ENCODE peak calls at places on chromosomes 4 and X, in ten cellular contexts. One of them, this sample, is unnamed.

GRCh38 chr4:155946486-155946885 is 7.2 kb downstream of the CTSO start:
- DNase-seq in NCI-H1436: no peak
- DNase-seq in activated naive CD8-positive, alpha-beta T cell treated with anti-CD3 and anti-CD28 coated beads, Interleukin-2, amount 50 U/mL, for 24 hours: no peak
- DNase-seq in germinal center: no peak
- DNase-seq in T-helper 9 cell: no peak
- DNase-seq in MCF 10A: peak
- DNase-seq in OCI-M1: no peak
- DNase-seq in heart right ventricle: no peak
- DNase-seq in activated CD8-positive, alpha-beta T cell treated with anti-CD3 and anti-CD28 coated beads, Interleukin-2, amount 10 ng/mL, durations not matched to agents 7 days and 5 days: no peak
- DNase-seq in stimulated activated CD8-positive, alpha-beta memory T cell treated with anti-CD3 and anti-CD28 coated beads, Interleukin-15, amount 100 ng/mL, for 24 hours: no peak
- DNase-seq in this sample: no peak

GRCh38 chr4:110508827-110509446 is 33.0 kb downstream of the ENPEP start:
- DNase-seq in stimulated activated CD8-positive, alpha-beta memory T cell treated with anti-CD3 and anti-CD28 coated beads, Interleukin-15, amount 100 ng/mL, for 24 hours: no peak
- DNase-seq in T-helper 9 cell: no peak
- DNase-seq in germinal center: no peak
- DNase-seq in OCI-M1: peak
- DNase-seq in MCF 10A: peak
- DNase-seq in activated naive CD8-positive, alpha-beta T cell treated with anti-CD3 and anti-CD28 coated beads, Interleukin-2, amount 50 U/mL, for 24 hours: no peak
- DNase-seq in NCI-H1436: no peak
- DNase-seq in heart right ventricle: no peak
- DNase-seq in activated CD8-positive, alpha-beta T cell treated with anti-CD3 and anti-CD28 coated beads, Interleukin-2, amount 10 ng/mL, durations not matched to agents 7 days and 5 days: no peak
- DNase-seq in this sample: no peak

GRCh38 chr4:10750714-10751113 is 66.1 kb upstream of the CLNK start:
- DNase-seq in OCI-M1: no peak
- DNase-seq in activated naive CD8-positive, alpha-beta T cell treated with anti-CD3 and anti-CD28 coated beads, Interleukin-2, amount 50 U/mL, for 24 hours: no peak
- DNase-seq in heart right ventricle: no peak
- DNase-seq in MCF 10A: no peak
- DNase-seq in activated CD8-positive, alpha-beta T cell treated with anti-CD3 and anti-CD28 coated beads, Interleukin-2, amount 10 ng/mL, durations not matched to agents 7 days and 5 days: no peak
- DNase-seq in T-helper 9 cell: no peak
- DNase-seq in stimulated activated CD8-positive, alpha-beta memory T cell treated with anti-CD3 and anti-CD28 coated beads, Interleukin-15, amount 100 ng/mL, for 24 hours: no peak
- DNase-seq in NCI-H1436: no peak
- DNase-seq in germinal center: no peak
- DNase-seq in this sample: no peak

GRCh38 chr4:15479089-15479912 is 9.6 kb downstream of the CC2D2A start:
- DNase-seq in germinal center: peak
- DNase-seq in OCI-M1: peak
- DNase-seq in stimulated activated CD8-positive, alpha-beta memory T cell treated with anti-CD3 and anti-CD28 coated beads, Interleukin-15, amount 100 ng/mL, for 24 hours: no peak
- DNase-seq in activated naive CD8-positive, alpha-beta T cell treated with anti-CD3 and anti-CD28 coated beads, Interleukin-2, amount 50 U/mL, for 24 hours: no peak
- DNase-seq in heart right ventricle: peak
- DNase-seq in activated CD8-positive, alpha-beta T cell treated with anti-CD3 and anti-CD28 coated beads, Interleukin-2, amount 10 ng/mL, durations not matched to agents 7 days and 5 days: no peak
- DNase-seq in MCF 10A: peak
- DNase-seq in NCI-H1436: no peak
- DNase-seq in T-helper 9 cell: no peak
- DNase-seq in this sample: peak

GRCh38 chrX:103310592-103311400 is at the start of gene BEX2:
- DNase-seq in OCI-M1: peak
- DNase-seq in heart right ventricle: peak
- DNase-seq in germinal center: peak
- DNase-seq in NCI-H1436: peak
- DNase-seq in stimulated activated CD8-positive, alpha-beta memory T cell treated with anti-CD3 and anti-CD28 coated beads, Interleukin-15, amount 100 ng/mL, for 24 hours: peak
- DNase-seq in activated naive CD8-positive, alpha-beta T cell treated with anti-CD3 and anti-CD28 coated beads, Interleukin-2, amount 50 U/mL, for 24 hours: peak
- DNase-seq in MCF 10A: no peak
- DNase-seq in T-helper 9 cell: peak
- DNase-seq in activated CD8-positive, alpha-beta T cell treated with anti-CD3 and anti-CD28 coated beads, Interleukin-2, amount 10 ng/mL, durations not matched to agents 7 days and 5 days: peak
- DNase-seq in this sample: peak

GRCh38 chr4:54585321-54586000 is 72.3 kb upstream of the KIT start:
- DNase-seq in heart right ventricle: no peak
- DNase-seq in OCI-M1: peak
- DNase-seq in germinal center: no peak
- DNase-seq in NCI-H1436: no peak
- DNase-seq in activated naive CD8-positive, alpha-beta T cell treated with anti-CD3 and anti-CD28 coated beads, Interleukin-2, amount 50 U/mL, for 24 hours: no peak
- DNase-seq in stimulated activated CD8-positive, alpha-beta memory T cell treated with anti-CD3 and anti-CD28 coated beads, Interleukin-15, amount 100 ng/mL, for 24 hours: no peak
- DNase-seq in activated CD8-positive, alpha-beta T cell treated with anti-CD3 and anti-CD28 coated beads, Interleukin-2, amount 10 ng/mL, durations not matched to agents 7 days and 5 days: no peak
- DNase-seq in MCF 10A: no peak
- DNase-seq in T-helper 9 cell: no peak
- DNase-seq in this sample: no peak

GRCh38 chr4:138182838-138183426 is 59.2 kb downstream of the SLC7A11 start:
- DNase-seq in NCI-H1436: peak
- DNase-seq in heart right ventricle: peak
- DNase-seq in MCF 10A: peak
- DNase-seq in activated CD8-positive, alpha-beta T cell treated with anti-CD3 and anti-CD28 coated beads, Interleukin-2, amount 10 ng/mL, durations not matched to agents 7 days and 5 days: no peak
- DNase-seq in T-helper 9 cell: no peak
- DNase-seq in germinal center: peak
- DNase-seq in stimulated activated CD8-positive, alpha-beta memory T cell treated with anti-CD3 and anti-CD28 coated beads, Interleukin-15, amount 100 ng/mL, for 24 hours: no peak
- DNase-seq in activated naive CD8-positive, alpha-beta T cell treated with anti-CD3 and anti-CD28 coated beads, Interleukin-2, amount 50 U/mL, for 24 hours: no peak
- DNase-seq in OCI-M1: peak
- DNase-seq in this sample: no peak

GRCh38 chr4:73698217-73698616 is 42.2 kb upstream of the CXCL8 start:
- DNase-seq in OCI-M1: peak
- DNase-seq in MCF 10A: peak
- DNase-seq in heart right ventricle: no peak
- DNase-seq in germinal center: no peak
- DNase-seq in stimulated activated CD8-positive, alpha-beta memory T cell treated with anti-CD3 and anti-CD28 coated beads, Interleukin-15, amount 100 ng/mL, for 24 hours: no peak
- DNase-seq in activated naive CD8-positive, alpha-beta T cell treated with anti-CD3 and anti-CD28 coated beads, Interleukin-2, amount 50 U/mL, for 24 hours: no peak
- DNase-seq in T-helper 9 cell: no peak
- DNase-seq in NCI-H1436: no peak
- DNase-seq in activated CD8-positive, alpha-beta T cell treated with anti-CD3 and anti-CD28 coated beads, Interleukin-2, amount 10 ng/mL, durations not matched to agents 7 days and 5 days: no peak
- DNase-seq in this sample: no peak

GRCh38 chrX:38975368-38975767 is 174.1 kb downstream of the MID1IP1 start:
- DNase-seq in germinal center: no peak
- DNase-seq in NCI-H1436: no peak
- DNase-seq in activated naive CD8-positive, alpha-beta T cell treated with anti-CD3 and anti-CD28 coated beads, Interleukin-2, amount 50 U/mL, for 24 hours: no peak
- DNase-seq in T-helper 9 cell: no peak
- DNase-seq in MCF 10A: no peak
- DNase-seq in heart right ventricle: no peak
- DNase-seq in OCI-M1: peak
- DNase-seq in activated CD8-positive, alpha-beta T cell treated with anti-CD3 and anti-CD28 coated beads, Interleukin-2, amount 10 ng/mL, durations not matched to agents 7 days and 5 days: no peak
- DNase-seq in stimulated activated CD8-positive, alpha-beta memory T cell treated with anti-CD3 and anti-CD28 coated beads, Interleukin-15, amount 100 ng/mL, for 24 hours: no peak
- DNase-seq in this sample: no peak

GRCh38 chr4:110245567-110245966 is 47.2 kb upstream of the ELOVL6 start:
- DNase-seq in stimulated activated CD8-positive, alpha-beta memory T cell treated with anti-CD3 and anti-CD28 coated beads, Interleukin-15, amount 100 ng/mL, for 24 hours: no peak
- DNase-seq in T-helper 9 cell: no peak
- DNase-seq in heart right ventricle: no peak
- DNase-seq in OCI-M1: peak
- DNase-seq in NCI-H1436: no peak
- DNase-seq in germinal center: no peak
- DNase-seq in activated CD8-positive, alpha-beta T cell treated with anti-CD3 and anti-CD28 coated beads, Interleukin-2, amount 10 ng/mL, durations not matched to agents 7 days and 5 days: no peak
- DNase-seq in activated naive CD8-positive, alpha-beta T cell treated with anti-CD3 and anti-CD28 coated beads, Interleukin-2, amount 50 U/mL, for 24 hours: no peak
- DNase-seq in MCF 10A: peak
- DNase-seq in this sample: no peak

GRCh38 chr4:39179681-39180080 is 2.6 kb upstream of the WDR19 start:
- DNase-seq in MCF 10A: no peak
- DNase-seq in NCI-H1436: no peak
- DNase-seq in activated naive CD8-positive, alpha-beta T cell treated with anti-CD3 and anti-CD28 coated beads, Interleukin-2, amount 50 U/mL, for 24 hours: no peak
- DNase-seq in germinal center: no peak
- DNase-seq in activated CD8-positive, alpha-beta T cell treated with anti-CD3 and anti-CD28 coated beads, Interleukin-2, amount 10 ng/mL, durations not matched to agents 7 days and 5 days: no peak
- DNase-seq in T-helper 9 cell: no peak
- DNase-seq in heart right ventricle: no peak
- DNase-seq in OCI-M1: no peak
- DNase-seq in stimulated activated CD8-positive, alpha-beta memory T cell treated with anti-CD3 and anti-CD28 coated beads, Interleukin-15, amount 100 ng/mL, for 24 hours: no peak
- DNase-seq in this sample: no peak

GRCh38 chr4:163505374-163505773 is 10.9 kb downstream of the TMA16 start:
- DNase-seq in activated naive CD8-positive, alpha-beta T cell treated with anti-CD3 and anti-CD28 coated beads, Interleukin-2, amount 50 U/mL, for 24 hours: no peak
- DNase-seq in activated CD8-positive, alpha-beta T cell treated with anti-CD3 and anti-CD28 coated beads, Interleukin-2, amount 10 ng/mL, durations not matched to agents 7 days and 5 days: no peak
- DNase-seq in MCF 10A: no peak
- DNase-seq in stimulated activated CD8-positive, alpha-beta memory T cell treated with anti-CD3 and anti-CD28 coated beads, Interleukin-15, amount 100 ng/mL, for 24 hours: no peak
- DNase-seq in NCI-H1436: no peak
- DNase-seq in germinal center: no peak
- DNase-seq in T-helper 9 cell: no peak
- DNase-seq in OCI-M1: no peak
- DNase-seq in heart right ventricle: no peak
- DNase-seq in this sample: no peak

GRCh38 chr4:75598390-75598789 is 31.9 kb downstream of the CDKL2 start:
- DNase-seq in germinal center: no peak
- DNase-seq in NCI-H1436: no peak
- DNase-seq in activated CD8-positive, alpha-beta T cell treated with anti-CD3 and anti-CD28 coated beads, Interleukin-2, amount 10 ng/mL, durations not matched to agents 7 days and 5 days: no peak
- DNase-seq in T-helper 9 cell: no peak
- DNase-seq in OCI-M1: peak
- DNase-seq in heart right ventricle: no peak
- DNase-seq in activated naive CD8-positive, alpha-beta T cell treated with anti-CD3 and anti-CD28 coated beads, Interleukin-2, amount 50 U/mL, for 24 hours: no peak
- DNase-seq in MCF 10A: peak
- DNase-seq in stimulated activated CD8-positive, alpha-beta memory T cell treated with anti-CD3 and anti-CD28 coated beads, Interleukin-15, amount 100 ng/mL, for 24 hours: no peak
- DNase-seq in this sample: no peak

GRCh38 chr4:118817178-118817930 is 18.6 kb downstream of the SEC24D start:
- DNase-seq in OCI-M1: no peak
- DNase-seq in activated CD8-positive, alpha-beta T cell treated with anti-CD3 and anti-CD28 coated beads, Interleukin-2, amount 10 ng/mL, durations not matched to agents 7 days and 5 days: no peak
- DNase-seq in germinal center: no peak
- DNase-seq in NCI-H1436: no peak
- DNase-seq in MCF 10A: no peak
- DNase-seq in activated naive CD8-positive, alpha-beta T cell treated with anti-CD3 and anti-CD28 coated beads, Interleukin-2, amount 50 U/mL, for 24 hours: no peak
- DNase-seq in stimulated activated CD8-positive, alpha-beta memory T cell treated with anti-CD3 and anti-CD28 coated beads, Interleukin-15, amount 100 ng/mL, for 24 hours: no peak
- DNase-seq in T-helper 9 cell: no peak
- DNase-seq in heart right ventricle: no peak
- DNase-seq in this sample: no peak

GRCh38 chr4:4461850-4462249 is 74.9 kb downstream of the NSG1 start:
- DNase-seq in germinal center: no peak
- DNase-seq in stimulated activated CD8-positive, alpha-beta memory T cell treated with anti-CD3 and anti-CD28 coated beads, Interleukin-15, amount 100 ng/mL, for 24 hours: no peak
- DNase-seq in activated naive CD8-positive, alpha-beta T cell treated with anti-CD3 and anti-CD28 coated beads, Interleukin-2, amount 50 U/mL, for 24 hours: peak
- DNase-seq in heart right ventricle: no peak
- DNase-seq in activated CD8-positive, alpha-beta T cell treated with anti-CD3 and anti-CD28 coated beads, Interleukin-2, amount 10 ng/mL, durations not matched to agents 7 days and 5 days: peak
- DNase-seq in T-helper 9 cell: peak
- DNase-seq in OCI-M1: no peak
- DNase-seq in NCI-H1436: no peak
- DNase-seq in MCF 10A: no peak
- DNase-seq in this sample: no peak

GRCh38 chr4:182141046-182141445 is 102.2 kb upstream of the TENM3 start:
- DNase-seq in activated CD8-positive, alpha-beta T cell treated with anti-CD3 and anti-CD28 coated beads, Interleukin-2, amount 10 ng/mL, durations not matched to agents 7 days and 5 days: no peak
- DNase-seq in T-helper 9 cell: no peak
- DNase-seq in MCF 10A: no peak
- DNase-seq in OCI-M1: no peak
- DNase-seq in germinal center: no peak
- DNase-seq in heart right ventricle: no peak
- DNase-seq in stimulated activated CD8-positive, alpha-beta memory T cell treated with anti-CD3 and anti-CD28 coated beads, Interleukin-15, amount 100 ng/mL, for 24 hours: no peak
- DNase-seq in NCI-H1436: no peak
- DNase-seq in activated naive CD8-positive, alpha-beta T cell treated with anti-CD3 and anti-CD28 coated beads, Interleukin-2, amount 50 U/mL, for 24 hours: no peak
- DNase-seq in this sample: no peak

GRCh38 chr4:44544158-44544557 is 95.5 kb upstream of the KCTD8 start:
- DNase-seq in stimulated activated CD8-positive, alpha-beta memory T cell treated with anti-CD3 and anti-CD28 coated beads, Interleukin-15, amount 100 ng/mL, for 24 hours: no peak
- DNase-seq in T-helper 9 cell: no peak
- DNase-seq in MCF 10A: no peak
- DNase-seq in activated naive CD8-positive, alpha-beta T cell treated with anti-CD3 and anti-CD28 coated beads, Interleukin-2, amount 50 U/mL, for 24 hours: no peak
- DNase-seq in activated CD8-positive, alpha-beta T cell treated with anti-CD3 and anti-CD28 coated beads, Interleukin-2, amount 10 ng/mL, durations not matched to agents 7 days and 5 days: no peak
- DNase-seq in NCI-H1436: no peak
- DNase-seq in germinal center: no peak
- DNase-seq in heart right ventricle: no peak
- DNase-seq in OCI-M1: no peak
- DNase-seq in this sample: no peak

GRCh38 chr4:82360298-82361177 is 13.3 kb downstream of the HNRNPD start:
- DNase-seq in heart right ventricle: no peak
- DNase-seq in MCF 10A: peak
- DNase-seq in stimulated activated CD8-positive, alpha-beta memory T cell treated with anti-CD3 and anti-CD28 coated beads, Interleukin-15, amount 100 ng/mL, for 24 hours: no peak
- DNase-seq in NCI-H1436: peak
- DNase-seq in activated CD8-positive, alpha-beta T cell treated with anti-CD3 and anti-CD28 coated beads, Interleukin-2, amount 10 ng/mL, durations not matched to agents 7 days and 5 days: no peak
- DNase-seq in activated naive CD8-positive, alpha-beta T cell treated with anti-CD3 and anti-CD28 coated beads, Interleukin-2, amount 50 U/mL, for 24 hours: no peak
- DNase-seq in germinal center: peak
- DNase-seq in OCI-M1: peak
- DNase-seq in T-helper 9 cell: no peak
- DNase-seq in this sample: no peak

GRCh38 chrX:30530591-30530990 is 47.0 kb downstream of the TASL start:
- DNase-seq in activated naive CD8-positive, alpha-beta T cell treated with anti-CD3 and anti-CD28 coated beads, Interleukin-2, amount 50 U/mL, for 24 hours: no peak
- DNase-seq in germinal center: no peak
- DNase-seq in NCI-H1436: no peak
- DNase-seq in OCI-M1: no peak
- DNase-seq in T-helper 9 cell: no peak
- DNase-seq in MCF 10A: peak
- DNase-seq in heart right ventricle: no peak
- DNase-seq in activated CD8-positive, alpha-beta T cell treated with anti-CD3 and anti-CD28 coated beads, Interleukin-2, amount 10 ng/mL, durations not matched to agents 7 days and 5 days: no peak
- DNase-seq in stimulated activated CD8-positive, alpha-beta memory T cell treated with anti-CD3 and anti-CD28 coated beads, Interleukin-15, amount 100 ng/mL, for 24 hours: no peak
- DNase-seq in this sample: no peak

GRCh38 chr4:83725076-83726074 is 189.5 kb downstream of the GPAT3 start:
- DNase-seq in OCI-M1: no peak
- DNase-seq in MCF 10A: no peak
- DNase-seq in NCI-H1436: no peak
- DNase-seq in activated CD8-positive, alpha-beta T cell treated with anti-CD3 and anti-CD28 coated beads, Interleukin-2, amount 10 ng/mL, durations not matched to agents 7 days and 5 days: no peak
- DNase-seq in heart right ventricle: no peak
- DNase-seq in activated naive CD8-positive, alpha-beta T cell treated with anti-CD3 and anti-CD28 coated beads, Interleukin-2, amount 50 U/mL, for 24 hours: no peak
- DNase-seq in stimulated activated CD8-positive, alpha-beta memory T cell treated with anti-CD3 and anti-CD28 coated beads, Interleukin-15, amount 100 ng/mL, for 24 hours: no peak
- DNase-seq in T-helper 9 cell: no peak
- DNase-seq in germinal center: no peak
- DNase-seq in this sample: no peak

GRCh38 chr4:75950416-75950815 is 9.6 kb upstream of the NAAA start:
- DNase-seq in NCI-H1436: no peak
- DNase-seq in germinal center: no peak
- DNase-seq in OCI-M1: no peak
- DNase-seq in activated CD8-positive, alpha-beta T cell treated with anti-CD3 and anti-CD28 coated beads, Interleukin-2, amount 10 ng/mL, durations not matched to agents 7 days and 5 days: no peak
- DNase-seq in heart right ventricle: no peak
- DNase-seq in T-helper 9 cell: no peak
- DNase-seq in MCF 10A: no peak
- DNase-seq in activated naive CD8-positive, alpha-beta T cell treated with anti-CD3 and anti-CD28 coated beads, Interleukin-2, amount 50 U/mL, for 24 hours: no peak
- DNase-seq in stimulated activated CD8-positive, alpha-beta memory T cell treated with anti-CD3 and anti-CD28 coated beads, Interleukin-15, amount 100 ng/mL, for 24 hours: no peak
- DNase-seq in this sample: no peak

GRCh38 chrX:107851215-107851614 is 25.5 kb downstream of the MID2 start:
- DNase-seq in heart right ventricle: no peak
- DNase-seq in activated CD8-positive, alpha-beta T cell treated with anti-CD3 and anti-CD28 coated beads, Interleukin-2, amount 10 ng/mL, durations not matched to agents 7 days and 5 days: no peak
- DNase-seq in activated naive CD8-positive, alpha-beta T cell treated with anti-CD3 and anti-CD28 coated beads, Interleukin-2, amount 50 U/mL, for 24 hours: no peak
- DNase-seq in T-helper 9 cell: no peak
- DNase-seq in germinal center: no peak
- DNase-seq in NCI-H1436: no peak
- DNase-seq in OCI-M1: no peak
- DNase-seq in stimulated activated CD8-positive, alpha-beta memory T cell treated with anti-CD3 and anti-CD28 coated beads, Interleukin-15, amount 100 ng/mL, for 24 hours: no peak
- DNase-seq in MCF 10A: no peak
- DNase-seq in this sample: no peak

GRCh38 chrX:38192007-38192625 is 28.6 kb downstream of the SRPX start:
- DNase-seq in stimulated activated CD8-positive, alpha-beta memory T cell treated with anti-CD3 and anti-CD28 coated beads, Interleukin-15, amount 100 ng/mL, for 24 hours: no peak
- DNase-seq in MCF 10A: peak
- DNase-seq in T-helper 9 cell: no peak
- DNase-seq in NCI-H1436: peak
- DNase-seq in activated naive CD8-positive, alpha-beta T cell treated with anti-CD3 and anti-CD28 coated beads, Interleukin-2, amount 50 U/mL, for 24 hours: no peak
- DNase-seq in heart right ventricle: no peak
- DNase-seq in germinal center: peak
- DNase-seq in activated CD8-positive, alpha-beta T cell treated with anti-CD3 and anti-CD28 coated beads, Interleukin-2, amount 10 ng/mL, durations not matched to agents 7 days and 5 days: peak
- DNase-seq in OCI-M1: peak
- DNase-seq in this sample: no peak